ENCODE peak calls at places on chromosome 21, in four cellular contexts. One of them, this sample, is unnamed. For H3K9me3, the result is how much of the 10 kb centered on the place peaks cover.

GRCh38 chr21:38525454-38525853 is 27.2 kb upstream of the ERG start:
- DNase-seq in right cardiac atrium: no peak
- DNase-seq in ovary: no peak
- DNase-seq in heart right ventricle: no peak
- DNase-seq in this sample: no peak

GRCh38 chr21:31509108-31510017 is 150.1 kb upstream of the SOD1 start:
- DNase-seq in right cardiac atrium: no peak
- DNase-seq in ovary: no peak
- DNase-seq in heart right ventricle: no peak
- DNase-seq in this sample: no peak

GRCh38 chr21:16811011-16811410 is 701.8 kb upstream of the CXADR start:
- DNase-seq in ovary: no peak
- DNase-seq in heart right ventricle: no peak
- DNase-seq in right cardiac atrium: no peak
- DNase-seq in this sample: no peak

GRCh38 chr21:36765229-36765628 is 66.3 kb downstream of the SIM2 start:
- DNase-seq in ovary: no peak
- DNase-seq in right cardiac atrium: no peak
- DNase-seq in heart right ventricle: no peak
- DNase-seq in this sample: no peak

GRCh38 chr21:38460171-38460742 is 38.0 kb downstream of the ERG start:
- DNase-seq in heart right ventricle: no peak
- DNase-seq in right cardiac atrium: no peak
- DNase-seq in ovary: no peak
- DNase-seq in this sample: peak

GRCh38 chr21:35616090-35616489 is 444.2 kb downstream of the SETD4 start:
- DNase-seq in heart right ventricle: no peak
- DNase-seq in ovary: no peak
- DNase-seq in right cardiac atrium: no peak
- DNase-seq in this sample: no peak

GRCh38 chr21:44982558-44983244 is 42.9 kb downstream of the SLX9 start:
- DNase-seq in heart right ventricle: peak
- DNase-seq in ovary: no peak
- DNase-seq in right cardiac atrium: peak
- DNase-seq in this sample: peak

GRCh38 chr21:27448960-27449359 is 482.1 kb upstream of the ADAMTS5 start:
- DNase-seq in heart right ventricle: no peak
- DNase-seq in right cardiac atrium: no peak
- DNase-seq in ovary: no peak
- DNase-seq in this sample: no peak

GRCh38 chr21:38140192-38140905 is 116.4 kb upstream of the KCNJ15 start:
- DNase-seq in heart right ventricle: peak
- DNase-seq in ovary: no peak
- DNase-seq in right cardiac atrium: peak
- DNase-seq in this sample: peak

GRCh38 chr21:43608664-43609063 is 50.6 kb downstream of the HSF2BP start:
- DNase-seq in ovary: no peak
- DNase-seq in heart right ventricle: no peak
- DNase-seq in right cardiac atrium: no peak
- DNase-seq in this sample: no peak

GRCh38 chr21:43609501-43610340 is 49.6 kb downstream of the HSF2BP start:
- DNase-seq in right cardiac atrium: no peak
- DNase-seq in ovary: peak
- DNase-seq in heart right ventricle: no peak
- DNase-seq in this sample: no peak

GRCh38 chr21:43611598-43612369 is 47.5 kb downstream of the HSF2BP start:
- DNase-seq in right cardiac atrium: peak
- DNase-seq in ovary: peak
- DNase-seq in heart right ventricle: peak
- DNase-seq in this sample: peak

GRCh38 chr21:43605320-43606244 is 53.7 kb downstream of the HSF2BP start:
- DNase-seq in right cardiac atrium: no peak
- DNase-seq in heart right ventricle: no peak
- DNase-seq in ovary: no peak
- DNase-seq in this sample: no peak

GRCh38 chr21:43608225-43608624 is 51.1 kb downstream of the HSF2BP start:
- DNase-seq in right cardiac atrium: no peak
- DNase-seq in ovary: no peak
- DNase-seq in heart right ventricle: no peak
- DNase-seq in this sample: no peak
- H3K27ac ChIP-seq in right cardiac atrium: no peak
- H3K27ac ChIP-seq in ovary: no peak
- H3K27ac ChIP-seq in heart right ventricle: no peak
- H3K27ac ChIP-seq in this sample: no peak

DNA sequence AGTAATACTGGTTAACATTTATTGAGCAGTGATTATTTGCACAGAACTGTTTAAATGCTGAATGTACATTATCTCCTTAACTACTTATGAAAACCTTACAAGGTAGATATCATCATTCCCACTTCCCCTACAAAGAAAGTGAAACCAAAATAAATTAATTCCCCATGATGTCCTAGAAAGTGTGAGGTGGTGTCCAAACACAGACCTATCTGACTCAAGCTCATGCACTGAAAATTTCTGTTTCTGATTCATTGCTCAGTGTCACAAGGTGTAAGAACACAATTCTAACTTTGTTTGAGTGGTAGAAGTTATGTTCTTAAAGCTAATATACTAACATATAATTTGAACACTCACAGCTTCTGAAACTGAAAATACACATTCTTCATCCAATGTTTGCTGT is 178.7 kb downstream of the MRPL39 start:
- DNase-seq in right cardiac atrium: no peak
- DNase-seq in heart right ventricle: no peak
- DNase-seq in ovary: no peak
- DNase-seq in this sample: no peak
- H3K9me3 ChIP-seq in right cardiac atrium: under half
- H3K9me3 ChIP-seq in heart right ventricle: under half
- H3K9me3 ChIP-seq in ovary: under half
- H3K9me3 ChIP-seq in this sample: under half

GRCh38 chr21:43365611-43366426 is 61.1 kb downstream of the SIK1 start:
- DNase-seq in right cardiac atrium: peak
- DNase-seq in heart right ventricle: peak
- DNase-seq in ovary: peak
- DNase-seq in this sample: no peak
- H3K27ac ChIP-seq in right cardiac atrium: no peak
- H3K27ac ChIP-seq in heart right ventricle: no peak
- H3K27ac ChIP-seq in ovary: no peak
- H3K27ac ChIP-seq in this sample: no peak

DNA sequence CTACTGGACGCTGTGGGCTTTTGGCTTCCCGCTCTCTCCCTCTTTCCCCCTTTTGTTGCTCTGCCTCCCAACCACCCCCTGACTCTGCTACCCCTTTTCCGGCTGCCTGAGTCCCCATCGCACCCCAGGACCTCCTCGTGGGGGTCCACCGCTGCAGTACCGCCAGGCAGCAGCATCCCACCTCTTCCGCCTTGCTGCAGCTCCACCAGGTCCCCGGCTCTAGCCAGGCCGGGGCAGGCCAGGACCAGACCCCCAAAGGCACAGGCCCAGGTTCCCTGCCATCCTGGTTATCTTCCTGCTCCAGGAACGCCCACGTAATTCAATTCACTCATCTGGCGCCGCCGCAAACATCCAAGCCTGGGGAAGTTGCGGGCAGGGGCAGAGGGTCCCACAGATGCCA is 139.8 kb downstream of the LIPI start:
- DNase-seq in heart right ventricle: no peak
- DNase-seq in ovary: no peak
- DNase-seq in right cardiac atrium: no peak
- DNase-seq in this sample: no peak
- H3K9me3 ChIP-seq in heart right ventricle: under half
- H3K9me3 ChIP-seq in ovary: under half
- H3K9me3 ChIP-seq in right cardiac atrium: under half
- H3K9me3 ChIP-seq in this sample: under half

GRCh38 chr21:42286416-42286815 is 28.8 kb downstream of the TFF3 start:
- DNase-seq in right cardiac atrium: no peak
- DNase-seq in ovary: no peak
- DNase-seq in heart right ventricle: no peak
- DNase-seq in this sample: no peak
- H3K27ac ChIP-seq in right cardiac atrium: no peak
- H3K27ac ChIP-seq in ovary: no peak
- H3K27ac ChIP-seq in heart right ventricle: no peak
- H3K27ac ChIP-seq in this sample: no peak

DNA sequence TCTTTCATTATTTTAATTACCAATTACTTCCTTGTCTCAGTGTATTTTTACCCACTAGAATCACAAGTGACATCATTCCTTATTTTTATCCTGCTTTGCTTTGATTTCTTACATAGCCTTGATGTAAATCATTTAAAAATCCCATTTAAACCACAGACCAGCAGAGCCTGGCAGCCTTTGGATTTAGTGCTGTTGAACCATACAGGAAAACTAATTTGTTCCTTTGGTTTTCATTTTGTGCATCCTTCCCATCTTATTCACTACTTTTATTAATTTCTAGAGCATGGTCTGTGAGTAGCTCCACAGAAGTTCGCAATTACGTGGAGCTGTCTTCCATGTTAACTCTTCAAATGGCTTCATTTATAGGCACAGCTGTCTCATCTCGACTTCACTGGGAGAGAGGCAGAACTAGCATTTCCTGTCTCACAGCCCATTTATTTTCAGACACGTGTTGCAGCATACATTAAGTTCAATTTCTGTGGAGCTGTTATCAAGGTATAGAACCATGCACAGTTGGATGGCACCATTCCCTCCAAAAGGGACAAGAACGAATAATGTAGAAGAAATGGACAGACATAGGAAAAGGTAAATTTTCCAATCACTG is 235.3 kb downstream of the MRPL39 start:
- DNase-seq in heart right ventricle: no peak
- DNase-seq in ovary: no peak
- DNase-seq in right cardiac atrium: no peak
- DNase-seq in this sample: no peak
- H3K9me3 ChIP-seq in heart right ventricle: under half
- H3K9me3 ChIP-seq in ovary: under half
- H3K9me3 ChIP-seq in right cardiac atrium: under half
- H3K9me3 ChIP-seq in this sample: under half

GRCh38 chr21:42864812-42865211 is 14.5 kb downstream of the WDR4 start:
- DNase-seq in right cardiac atrium: peak
- DNase-seq in ovary: no peak
- DNase-seq in heart right ventricle: no peak
- DNase-seq in this sample: no peak
- H3K27ac ChIP-seq in right cardiac atrium: no peak
- H3K27ac ChIP-seq in ovary: peak
- H3K27ac ChIP-seq in heart right ventricle: no peak
- H3K27ac ChIP-seq in this sample: no peak

GRCh38 chr21:42451941-42452340 is 44.1 kb downstream of the RSPH1 start:
- DNase-seq in ovary: no peak
- DNase-seq in heart right ventricle: no peak
- DNase-seq in right cardiac atrium: no peak
- DNase-seq in this sample: no peak

GRCh38 chr21:42453301-42454220 is 42.5 kb downstream of the RSPH1 start:
- DNase-seq in heart right ventricle: no peak
- DNase-seq in ovary: no peak
- DNase-seq in right cardiac atrium: no peak
- DNase-seq in this sample: no peak

GRCh38 chr21:42454221-42454570 is 41.8 kb downstream of the RSPH1 start:
- DNase-seq in ovary: no peak
- DNase-seq in heart right ventricle: no peak
- DNase-seq in right cardiac atrium: no peak
- DNase-seq in this sample: no peak

GRCh38 chr21:42454791-42455190 is 41.2 kb downstream of the RSPH1 start:
- DNase-seq in right cardiac atrium: no peak
- DNase-seq in heart right ventricle: no peak
- DNase-seq in ovary: no peak
- DNase-seq in this sample: no peak

GRCh38 chr21:42452401-42453018 is 43.5 kb downstream of the RSPH1 start:
- DNase-seq in heart right ventricle: no peak
- DNase-seq in right cardiac atrium: no peak
- DNase-seq in ovary: no peak
- DNase-seq in this sample: no peak
- H3K9me3 ChIP-seq in heart right ventricle: under half
- H3K9me3 ChIP-seq in right cardiac atrium: under half
- H3K9me3 ChIP-seq in ovary: under half
- H3K9me3 ChIP-seq in this sample: under half

DNA sequence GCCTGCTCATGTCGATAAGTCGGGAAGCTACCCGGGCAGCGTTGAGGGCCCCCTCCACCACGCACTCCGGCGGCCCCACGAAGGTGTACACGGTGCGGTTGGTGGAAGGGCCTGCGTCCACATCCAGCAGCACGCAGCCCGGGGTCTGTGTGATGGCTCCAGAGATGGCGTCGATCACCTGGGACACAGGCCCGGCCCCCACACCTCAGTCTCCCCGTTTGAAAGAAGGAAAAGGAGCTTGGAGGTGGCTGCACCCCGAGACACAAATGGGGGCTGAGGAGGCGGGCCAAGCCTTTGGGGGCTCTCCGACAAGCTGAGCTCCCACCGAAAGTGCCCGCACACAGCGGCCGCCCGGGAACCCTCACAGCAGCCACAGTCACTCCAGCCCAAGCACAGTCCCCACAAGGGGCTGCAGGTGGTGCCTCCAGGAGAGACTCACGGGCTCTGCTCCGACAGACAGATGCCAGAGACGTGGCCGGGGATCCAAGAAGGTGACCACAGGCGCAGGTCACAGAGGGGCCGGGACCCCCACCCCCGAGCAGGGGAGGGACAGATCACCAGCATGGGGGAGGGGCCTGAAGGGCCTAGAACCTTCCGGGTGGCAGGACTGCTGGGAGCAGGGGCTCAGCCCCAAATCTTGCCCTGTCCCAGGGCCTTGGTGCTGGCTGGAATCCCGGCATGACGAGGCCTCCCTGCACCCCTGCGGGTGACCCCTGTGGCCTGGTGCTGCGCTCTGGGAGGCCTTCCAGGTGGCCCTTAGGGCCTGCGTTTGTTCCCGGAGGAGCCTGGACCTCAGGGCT is 1.0 kb downstream of the FTCD start:
- DNase-seq in right cardiac atrium: peak
- DNase-seq in ovary: no peak
- DNase-seq in heart right ventricle: no peak
- DNase-seq in this sample: peak
- H3K27ac ChIP-seq in right cardiac atrium: no peak
- H3K27ac ChIP-seq in ovary: no peak
- H3K27ac ChIP-seq in heart right ventricle: no peak
- H3K27ac ChIP-seq in this sample: no peak

GRCh38 chr21:20570824-20571232 is 427.4 kb upstream of the NCAM2 start:
- DNase-seq in heart right ventricle: no peak
- DNase-seq in right cardiac atrium: no peak
- DNase-seq in ovary: no peak
- DNase-seq in this sample: no peak
- H3K9me3 ChIP-seq in heart right ventricle: under half
- H3K9me3 ChIP-seq in right cardiac atrium: under half
- H3K9me3 ChIP-seq in ovary: under half
- H3K9me3 ChIP-seq in this sample: under half

This sample was measured in tibial artery.